ENCODE peak calls at places on chromosomes 6 and 20, in seven cellular contexts. H is fibroblast of lung, D is mesendoderm, W is HepG2, E is GM23248, T is mesenchymal stem cell, G is Karpas-422. X is an unnamed sample.

GRCh38 chr20:36435799-36436541 is 105.3 kb upstream of the MYL9 start:
- DNase-seq in H (peak), D (peak), W (peak), E (peak), T (peak), G (peak), X (peak)

GRCh38 chr6:2209226-2209809 is 36.1 kb downstream of the GMDS start:
- DNase-seq in H (peak), D (peak), W (peak), E (peak), T (peak), G (peak), X (peak)

GRCh38 chr6:71287038-71287437 is 1.6 kb upstream of the OGFRL1 start:
- DNase-seq in H (no peak), D (no peak), W (no peak), E (peak), T (peak), G (peak), X (no peak)

GRCh38 chr20:31567380-31567720 is 37.7 kb upstream of the ID1 start:
- DNase-seq in H (no peak), D (no peak), W (no peak), E (no peak), T (no peak), G (no peak), X (no peak)

GRCh38 chr6:35011096-35012041 is 122.3 kb downstream of the ANKS1A start:
- DNase-seq in H (no peak), D (no peak), W (no peak), E (no peak), T (peak), G (no peak), X (no peak)

GRCh38 chr6:38776515-38776914 is 61.4 kb downstream of the DNAH8 start:
- DNase-seq in H (peak), D (peak), W (no peak), E (peak), T (peak), G (peak), X (peak)

GRCh38 chr20:41290804-41291389 is 26.6 kb downstream of the ZHX3 start:
- DNase-seq in H (no peak), D (no peak), W (no peak), E (no peak), T (no peak), G (no peak), X (no peak)

GRCh38 chr6:13457577-13457976 is 29.8 kb downstream of the GFOD1 start:
- DNase-seq in H (peak), D (no peak), W (no peak), E (peak), T (no peak), G (no peak), X (peak)

GRCh38 chr20:4064118-4064962 is 49.0 kb upstream of the RNF24 start:
- DNase-seq in H (peak), D (peak), W (no peak), E (peak), T (peak), G (no peak), X (peak)

GRCh38 chr20:12687476-12687875 is 321.3 kb upstream of the SPTLC3 start:
- DNase-seq in H (no peak), D (no peak), W (no peak), E (no peak), T (no peak), G (no peak), X (no peak)

GRCh38 chr6:88013015-88013414 is 34.6 kb upstream of the SPACA1 start:
- DNase-seq in H (no peak), D (no peak), W (no peak), E (no peak), T (no peak), G (no peak), X (no peak)

GRCh38 chr20:12287575-12287974 is 369.9 kb downstream of the BTBD3 start:
- DNase-seq in H (no peak), D (peak), W (no peak), E (no peak), T (no peak), G (no peak), X (peak)

GRCh38 chr20:25579081-25579770 is 6.1 kb downstream of the NINL start:
- DNase-seq in H (peak), D (peak), W (peak), E (no peak), T (no peak), G (no peak), X (no peak)

GRCh38 chr6:6315660-6316059 is 4.8 kb downstream of the F13A1 start:
- DNase-seq in H (peak), D (peak), W (peak), E (peak), T (peak), G (peak), X (peak)

GRCh38 chr20:17611540-17612286 is 41.8 kb downstream of the DSTN start:
- DNase-seq in H (peak), D (no peak), W (peak), E (peak), T (no peak), G (no peak), X (peak)

GRCh38 chr20:46607191-46607848 is 43.9 kb downstream of the SLC13A3 start:
- DNase-seq in H (no peak), D (no peak), W (peak), E (no peak), T (no peak), G (no peak), X (no peak)

GRCh38 chr6:14883921-14884320 is 361.9 kb upstream of the JARID2 start:
- DNase-seq in H (peak), D (peak), W (no peak), E (peak), T (peak), G (no peak), X (no peak)

GRCh38 chr20:32656827-32657226 is 16.9 kb downstream of the C20orf203 start:
- DNase-seq in H (no peak), D (no peak), W (no peak), E (no peak), T (no peak), G (no peak), X (no peak)

GRCh38 chr20:36572701-36573102 is 695 bp upstream of the TGIF2 start:
- DNase-seq in H (peak), D (peak), W (peak), E (peak), T (peak), G (peak), X (no peak)

GRCh38 chr6:15531973-15532372 is 130.9 kb downstream of the DTNBP1 start:
- DNase-seq in H (no peak), D (no peak), W (no peak), E (no peak), T (no peak), G (no peak), X (no peak)

GRCh38 chr6:73694711-73695411 is 1.1 kb upstream of the CD109 start:
- DNase-seq in H (peak), D (peak), W (no peak), E (peak), T (peak), G (no peak), X (peak)

GRCh38 chr6:127200114-127200513 is 66.5 kb upstream of the RNF146 start:
- DNase-seq in H (no peak), D (no peak), W (no peak), E (no peak), T (no peak), G (no peak), X (no peak)

GRCh38 chr6:106574729-106575458 is 54.4 kb downstream of the RTN4IP1 start:
- DNase-seq in H (peak), D (peak), W (peak), E (peak), T (peak), G (no peak), X (peak)

GRCh38 chr6:79077680-79078056 is 386 bp downstream of the PHIP start:
- DNase-seq in H (no peak), D (no peak), W (no peak), E (peak), T (no peak), G (peak), X (peak)

GRCh38 chr6:50840112-50840813 is 21.6 kb downstream of the TFAP2B start:
- DNase-seq in H (no peak), D (no peak), W (no peak), E (no peak), T (no peak), G (no peak), X (no peak)

GRCh38 chr6:150934380-150934779 is 68.9 kb downstream of the MTHFD1L start:
- DNase-seq in H (peak), D (no peak), W (peak), E (peak), T (peak), G (no peak), X (peak)

GRCh38 chr6:42366011-42366705 is 85.6 kb downstream of the TRERF1 start:
- DNase-seq in H (no peak), D (no peak), W (no peak), E (no peak), T (no peak), G (no peak), X (no peak)

GRCh38 chr6:19578489-19578888 is 258.7 kb upstream of the ID4 start:
- DNase-seq in H (peak), D (no peak), W (no peak), E (peak), T (no peak), G (no peak), X (no peak)

GRCh38 chr6:126040826-126041225 is 54.5 kb downstream of the TRMT11 start:
- DNase-seq in H (peak), D (no peak), W (peak), E (peak), T (peak), G (no peak), X (peak)

GRCh38 chr20:46312075-46312944 is 4.0 kb upstream of the CDH22 start:
- DNase-seq in H (no peak), D (peak), W (peak), E (no peak), T (no peak), G (no peak), X (no peak)

GRCh38 chr6:144947398-144947976 is 662.4 kb downstream of the UTRN start:
- DNase-seq in H (no peak), D (no peak), W (no peak), E (no peak), T (no peak), G (no peak), X (no peak)

GRCh38 chr6:16058188-16058780 is 70.6 kb upstream of the MYLIP start:
- DNase-seq in H (no peak), D (no peak), W (no peak), E (no peak), T (peak), G (no peak), X (no peak)

GRCh38 chr6:21593412-21593926 is at the start of gene SOX4:
- DNase-seq in H (peak), D (peak), W (peak), E (peak), T (peak), G (peak), X (peak)

GRCh38 chr20:39717976-39718375 is 755.8 kb downstream of the DHX35 start:
- DNase-seq in H (peak), D (no peak), W (no peak), E (peak), T (no peak), G (no peak), X (no peak)

GRCh38 chr20:25695532-25696383 is 895 bp downstream of the ZNF337 start:
- DNase-seq in H (peak), D (no peak), W (no peak), E (peak), T (no peak), G (peak), X (peak)

GRCh38 chr20:58553841-58554240 is 38.6 kb upstream of the APCDD1L start:
- DNase-seq in H (peak), D (no peak), W (no peak), E (peak), T (no peak), G (no peak), X (no peak)

GRCh38 chr6:128098000-128098581 is 197.2 kb upstream of the THEMIS start:
- DNase-seq in H (peak), D (no peak), W (no peak), E (peak), T (no peak), G (no peak), X (peak)

DNA sequence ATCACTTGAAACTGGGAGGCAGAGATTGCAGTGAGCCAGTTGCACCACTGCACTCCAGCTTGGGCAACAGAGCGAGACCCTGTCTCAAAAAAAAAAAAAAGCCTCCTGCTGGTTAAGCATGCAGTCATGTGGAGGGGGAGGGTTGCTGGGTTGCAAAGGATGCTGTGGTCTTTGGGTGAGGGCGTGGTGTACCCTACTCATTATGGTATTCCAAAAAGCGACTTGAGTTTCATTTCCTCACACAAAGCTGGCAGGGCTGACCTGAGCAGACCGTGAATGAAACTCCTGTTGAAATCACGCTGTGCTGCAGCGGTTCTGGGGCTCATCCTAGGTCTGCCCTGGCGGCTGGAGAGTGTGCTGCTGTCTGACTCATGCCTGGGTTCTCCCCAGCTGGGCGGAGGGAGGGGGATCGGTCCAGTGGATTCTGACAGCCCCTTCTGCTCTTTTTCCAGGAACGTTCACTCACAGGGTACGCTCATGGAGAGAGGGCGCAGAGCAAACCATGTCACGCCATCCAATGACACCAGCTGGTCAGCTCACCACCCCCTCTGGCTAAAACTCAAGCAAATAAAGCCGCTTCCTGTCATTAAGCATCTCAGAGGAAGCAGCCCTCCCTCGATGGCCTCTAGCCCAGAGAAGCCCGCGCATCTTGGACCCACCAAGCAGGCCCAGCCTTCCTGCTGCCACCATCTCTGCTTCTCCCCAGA is 166.2 kb downstream of the SCML4 start:
- DNase-seq in H (peak), D (no peak), W (no peak), E (no peak), T (peak), G (peak), X (no peak)
- H3K4me2 ChIP-seq in H (peak), D (no peak), W (no peak), E (no peak), T (peak), G (peak), X (no peak)

GRCh38 chr6:113397229-113397628 is 459.9 kb upstream of the MARCKS start:
- DNase-seq in H (peak), D (no peak), W (no peak), E (no peak), T (no peak), G (no peak), X (no peak)
- H3K9ac ChIP-seq in H (no peak), D (no peak), W (no peak), E (no peak), T (no peak), G (no peak), X (no peak)

DNA sequence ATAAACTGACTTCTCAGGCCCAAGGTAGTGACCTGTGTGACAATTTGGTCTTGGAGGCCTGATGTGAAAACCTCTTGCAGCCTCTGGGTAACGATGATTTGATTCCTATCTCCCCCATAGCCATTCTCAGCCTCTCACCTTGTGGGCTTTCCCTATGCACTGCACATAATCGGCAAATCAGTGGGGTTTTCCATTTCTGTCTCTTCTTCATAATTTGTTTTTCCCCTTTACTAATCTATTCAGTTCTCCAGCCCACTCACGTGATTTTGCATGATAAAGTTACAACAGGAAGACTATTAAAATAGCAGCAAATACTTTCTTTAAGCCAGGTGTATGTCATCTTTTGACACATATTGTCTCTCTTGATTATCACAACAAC is 893.7 kb downstream of the TFAP2A start:
- DNase-seq in H (no peak), D (no peak), W (no peak), E (no peak), T (no peak), G (no peak), X (no peak)
- H3K4me2 ChIP-seq in H (no peak), D (no peak), W (no peak), E (peak), T (no peak), G (no peak), X (peak)

DNA sequence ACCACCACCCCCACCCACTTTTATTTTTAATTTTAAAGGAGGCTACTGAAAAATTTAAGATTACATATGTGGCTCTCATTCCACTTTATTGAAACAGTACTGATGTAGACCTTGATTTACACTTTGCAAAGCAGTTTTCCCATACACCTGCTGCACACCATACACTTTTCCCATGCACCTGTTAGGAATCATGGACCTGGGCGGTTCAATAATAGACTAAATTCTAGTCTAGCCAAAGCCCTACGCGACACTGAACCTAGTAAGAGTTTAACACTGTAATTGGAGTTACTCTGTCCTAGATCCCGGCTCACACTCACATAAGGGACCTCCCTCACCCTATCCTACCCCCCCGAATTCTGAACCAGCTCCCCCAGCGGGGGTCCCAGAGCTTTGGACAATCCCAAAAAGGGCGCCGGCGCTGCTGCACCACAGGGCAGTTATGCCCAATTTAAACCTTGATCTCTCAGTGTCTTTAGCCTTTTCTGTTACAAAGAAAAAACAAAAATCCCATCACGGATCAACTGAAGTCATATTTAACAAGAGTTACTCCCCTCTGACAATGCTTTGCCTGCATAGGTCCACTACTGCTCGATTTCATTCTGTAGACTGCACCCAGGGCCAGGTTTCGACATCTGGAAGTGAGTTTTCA is 2.4 kb upstream of the GCLC start:
- DNase-seq in H (no peak), D (no peak), W (no peak), E (no peak), T (no peak), G (no peak), X (no peak)
- H3K9ac ChIP-seq in H (peak), D (peak), W (peak), E (peak), T (peak), G (peak), X (peak)

GRCh38 chr20:48025061-48025515 is 239.8 kb upstream of the SULF2 start:
- DNase-seq in H (peak), D (peak), W (no peak), E (peak), T (peak), G (no peak), X (peak)
- H3K4me2 ChIP-seq in H (no peak), D (no peak), W (no peak), E (peak), T (no peak), G (no peak), X (peak)

GRCh38 chr6:26172496-26172958 is 85.3 kb downstream of the HFE start:
- DNase-seq in H (peak), D (peak), W (no peak), E (peak), T (peak), G (peak), X (no peak)

GRCh38 chr6:26175033-26175427 is 87.8 kb downstream of the HFE start:
- DNase-seq in H (no peak), D (no peak), W (no peak), E (no peak), T (no peak), G (no peak), X (no peak)

GRCh38 chr6:26173836-26174144 is 86.6 kb downstream of the HFE start:
- DNase-seq in H (no peak), D (no peak), W (no peak), E (no peak), T (no peak), G (no peak), X (no peak)

GRCh38 chr6:26179675-26180074 is 92.4 kb downstream of the HFE start:
- DNase-seq in H (no peak), D (no peak), W (no peak), E (no peak), T (no peak), G (no peak), X (no peak)

DNA sequence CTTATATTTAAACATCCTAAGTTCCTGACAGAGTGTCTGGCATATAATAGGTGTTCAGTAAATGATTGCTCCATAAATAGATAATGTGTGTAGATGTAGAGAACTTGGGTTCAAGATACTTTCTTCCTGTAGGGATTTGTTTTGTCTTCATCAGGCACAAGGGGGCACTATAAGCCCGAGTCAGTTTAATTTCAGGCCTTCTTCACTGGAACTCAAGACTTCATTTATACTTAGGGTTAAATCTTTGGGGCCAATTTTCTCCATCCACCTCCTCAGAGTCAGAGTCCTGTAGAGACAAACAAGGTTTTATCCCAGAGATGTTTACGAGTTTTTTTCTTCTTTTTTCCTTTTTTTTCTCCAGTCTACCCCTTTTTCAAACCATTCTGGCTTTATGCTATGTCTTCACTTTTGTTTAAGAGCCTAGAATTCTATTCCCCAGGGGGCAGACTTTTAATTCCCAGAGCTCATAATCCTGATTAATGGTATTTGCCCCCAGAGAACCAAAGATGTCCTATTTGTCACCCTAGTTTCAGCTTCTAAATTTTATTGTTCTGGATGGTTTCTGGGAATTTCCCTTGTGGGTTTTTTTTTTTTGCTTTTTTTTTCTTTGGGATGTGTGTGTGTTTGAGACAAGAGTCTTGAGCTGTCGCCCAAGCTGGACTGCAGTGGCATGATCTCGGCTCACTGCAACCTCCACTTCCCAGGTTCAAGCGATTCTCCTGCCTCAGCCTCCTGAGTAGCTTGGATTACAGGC is 88.4 kb downstream of the HFE start:
- DNase-seq in H (peak), D (peak), W (peak), E (peak), T (peak), G (peak), X (peak)
- H3K9ac ChIP-seq in H (no peak), D (no peak), W (no peak), E (no peak), T (no peak), G (no peak), X (no peak)